ENCODE peak calls at places on chromosomes 3 and 15, in nine cellular contexts. One of them, this sample, is unnamed.

GRCh38 chr3:56889131-56889530 is 87.4 kb upstream of the ARHGEF3 start:
- DNase-seq in transverse colon: no peak
- DNase-seq in foreskin fibroblast: no peak
- DNase-seq in epithelial cell of esophagus: no peak
- DNase-seq in H7: no peak
- DNase-seq in left ventricle myocardium inferior: no peak
- DNase-seq in AG09309: no peak
- DNase-seq in cardiac fibroblast: no peak
- DNase-seq in GM12865: no peak
- DNase-seq in this sample: no peak

GRCh38 chr3:12629560-12629959 is 34.4 kb downstream of the RAF1 start:
- DNase-seq in epithelial cell of esophagus: no peak
- DNase-seq in AG09309: peak
- DNase-seq in foreskin fibroblast: peak
- DNase-seq in H7: no peak
- DNase-seq in left ventricle myocardium inferior: peak
- DNase-seq in transverse colon: no peak
- DNase-seq in cardiac fibroblast: peak
- DNase-seq in GM12865: no peak
- DNase-seq in this sample: no peak

GRCh38 chr3:133857767-133858166 is 37.9 kb downstream of the RAB6B start:
- DNase-seq in cardiac fibroblast: no peak
- DNase-seq in GM12865: no peak
- DNase-seq in epithelial cell of esophagus: no peak
- DNase-seq in left ventricle myocardium inferior: no peak
- DNase-seq in AG09309: no peak
- DNase-seq in transverse colon: no peak
- DNase-seq in foreskin fibroblast: no peak
- DNase-seq in H7: peak
- DNase-seq in this sample: no peak

GRCh38 chr15:92443381-92443780 is 49.7 kb downstream of the ST8SIA2 start:
- DNase-seq in H7: no peak
- DNase-seq in GM12865: no peak
- DNase-seq in foreskin fibroblast: no peak
- DNase-seq in AG09309: no peak
- DNase-seq in transverse colon: no peak
- DNase-seq in epithelial cell of esophagus: no peak
- DNase-seq in left ventricle myocardium inferior: no peak
- DNase-seq in cardiac fibroblast: no peak
- DNase-seq in this sample: no peak

GRCh38 chr15:62124176-62124952 is 40.7 kb downstream of the C2CD4B start:
- DNase-seq in left ventricle myocardium inferior: no peak
- DNase-seq in transverse colon: no peak
- DNase-seq in foreskin fibroblast: no peak
- DNase-seq in epithelial cell of esophagus: peak
- DNase-seq in AG09309: no peak
- DNase-seq in cardiac fibroblast: peak
- DNase-seq in GM12865: peak
- DNase-seq in H7: no peak
- DNase-seq in this sample: no peak

GRCh38 chr3:126418661-126419131 is 24.0 kb downstream of the CFAP100 start:
- DNase-seq in GM12865: no peak
- DNase-seq in cardiac fibroblast: no peak
- DNase-seq in H7: peak
- DNase-seq in foreskin fibroblast: no peak
- DNase-seq in AG09309: no peak
- DNase-seq in left ventricle myocardium inferior: no peak
- DNase-seq in transverse colon: no peak
- DNase-seq in epithelial cell of esophagus: no peak
- DNase-seq in this sample: no peak

GRCh38 chr3:36993326-36994283 is at the start of gene MLH1:
- DNase-seq in left ventricle myocardium inferior: peak
- DNase-seq in GM12865: peak
- DNase-seq in foreskin fibroblast: peak
- DNase-seq in cardiac fibroblast: peak
- DNase-seq in epithelial cell of esophagus: peak
- DNase-seq in H7: peak
- DNase-seq in transverse colon: peak
- DNase-seq in AG09309: peak
- DNase-seq in this sample: peak

GRCh38 chr15:78626611-78627010 is 5.8 kb upstream of the CHRNA3 start:
- DNase-seq in transverse colon: no peak
- DNase-seq in AG09309: no peak
- DNase-seq in left ventricle myocardium inferior: no peak
- DNase-seq in H7: no peak
- DNase-seq in epithelial cell of esophagus: no peak
- DNase-seq in GM12865: no peak
- DNase-seq in foreskin fibroblast: no peak
- DNase-seq in cardiac fibroblast: no peak
- DNase-seq in this sample: no peak

GRCh38 chr15:41205315-41205714 is 25.2 kb downstream of the EXD1 start:
- DNase-seq in left ventricle myocardium inferior: no peak
- DNase-seq in H7: no peak
- DNase-seq in cardiac fibroblast: no peak
- DNase-seq in foreskin fibroblast: peak
- DNase-seq in AG09309: no peak
- DNase-seq in GM12865: no peak
- DNase-seq in transverse colon: no peak
- DNase-seq in epithelial cell of esophagus: no peak
- DNase-seq in this sample: no peak

GRCh38 chr15:32919749-32920414 is 202.1 kb downstream of the GREM1 start:
- DNase-seq in AG09309: peak
- DNase-seq in left ventricle myocardium inferior: no peak
- DNase-seq in cardiac fibroblast: peak
- DNase-seq in foreskin fibroblast: peak
- DNase-seq in transverse colon: no peak
- DNase-seq in epithelial cell of esophagus: no peak
- DNase-seq in GM12865: no peak
- DNase-seq in H7: no peak
- DNase-seq in this sample: peak

GRCh38 chr3:105806361-105806760 is 62.5 kb downstream of the CBLB start:
- DNase-seq in GM12865: peak
- DNase-seq in AG09309: no peak
- DNase-seq in foreskin fibroblast: peak
- DNase-seq in cardiac fibroblast: peak
- DNase-seq in left ventricle myocardium inferior: no peak
- DNase-seq in transverse colon: no peak
- DNase-seq in H7: no peak
- DNase-seq in epithelial cell of esophagus: peak
- DNase-seq in this sample: no peak

GRCh38 chr15:73683624-73684536 is at the start of gene CD276:
- DNase-seq in GM12865: no peak
- DNase-seq in left ventricle myocardium inferior: peak
- DNase-seq in transverse colon: peak
- DNase-seq in foreskin fibroblast: peak
- DNase-seq in AG09309: no peak
- DNase-seq in cardiac fibroblast: peak
- DNase-seq in epithelial cell of esophagus: peak
- DNase-seq in H7: peak
- DNase-seq in this sample: no peak

GRCh38 chr3:105999856-106000255 is 131.0 kb upstream of the CBLB start:
- DNase-seq in epithelial cell of esophagus: no peak
- DNase-seq in AG09309: no peak
- DNase-seq in foreskin fibroblast: no peak
- DNase-seq in H7: no peak
- DNase-seq in GM12865: no peak
- DNase-seq in cardiac fibroblast: no peak
- DNase-seq in transverse colon: no peak
- DNase-seq in left ventricle myocardium inferior: no peak
- DNase-seq in this sample: no peak

GRCh38 chr3:10189557-10190374 is 25.0 kb downstream of the IRAK2 start:
- DNase-seq in cardiac fibroblast: peak
- DNase-seq in left ventricle myocardium inferior: peak
- DNase-seq in H7: no peak
- DNase-seq in AG09309: no peak
- DNase-seq in epithelial cell of esophagus: peak
- DNase-seq in GM12865: peak
- DNase-seq in transverse colon: peak
- DNase-seq in foreskin fibroblast: peak
- DNase-seq in this sample: no peak

GRCh38 chr3:193884011-193884410 is 251.9 kb upstream of the HES1 start:
- DNase-seq in AG09309: no peak
- DNase-seq in transverse colon: no peak
- DNase-seq in foreskin fibroblast: no peak
- DNase-seq in left ventricle myocardium inferior: no peak
- DNase-seq in GM12865: no peak
- DNase-seq in cardiac fibroblast: no peak
- DNase-seq in epithelial cell of esophagus: no peak
- DNase-seq in H7: no peak
- DNase-seq in this sample: no peak

DNA sequence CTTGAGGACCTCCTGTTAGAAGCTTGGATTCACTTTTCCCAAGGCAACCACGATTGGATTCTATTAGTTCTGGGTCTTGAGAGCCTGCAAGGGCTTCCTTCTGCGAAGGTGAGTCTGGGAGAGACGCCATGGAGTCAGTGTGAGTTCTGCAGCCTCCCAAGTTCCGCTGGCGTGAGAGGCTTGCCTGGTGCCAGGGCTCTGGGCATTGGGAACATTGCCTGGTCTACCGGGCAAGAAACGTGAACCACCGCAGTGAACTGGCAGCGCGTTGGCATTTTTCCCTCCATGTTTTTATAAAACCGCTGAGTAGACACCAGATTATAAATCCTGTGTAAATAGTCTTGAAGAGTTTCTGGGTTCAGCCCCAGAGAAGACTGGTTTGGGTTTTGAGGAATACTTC is 160.9 kb downstream of the IGF1R start:
- DNase-seq in H7: no peak
- DNase-seq in GM12865: no peak
- DNase-seq in AG09309: no peak
- DNase-seq in transverse colon: no peak
- DNase-seq in cardiac fibroblast: no peak
- DNase-seq in foreskin fibroblast: no peak
- DNase-seq in left ventricle myocardium inferior: peak
- DNase-seq in epithelial cell of esophagus: no peak
- DNase-seq in this sample: no peak
- H3K4me3 ChIP-seq in H7: no peak
- H3K4me3 ChIP-seq in GM12865: no peak
- H3K4me3 ChIP-seq in AG09309: no peak
- H3K4me3 ChIP-seq in transverse colon: no peak
- H3K4me3 ChIP-seq in cardiac fibroblast: no peak
- H3K4me3 ChIP-seq in foreskin fibroblast: no peak
- H3K4me3 ChIP-seq in left ventricle myocardium inferior: no peak
- H3K4me3 ChIP-seq in epithelial cell of esophagus: no peak
- H3K4me3 ChIP-seq in this sample: no peak

DNA sequence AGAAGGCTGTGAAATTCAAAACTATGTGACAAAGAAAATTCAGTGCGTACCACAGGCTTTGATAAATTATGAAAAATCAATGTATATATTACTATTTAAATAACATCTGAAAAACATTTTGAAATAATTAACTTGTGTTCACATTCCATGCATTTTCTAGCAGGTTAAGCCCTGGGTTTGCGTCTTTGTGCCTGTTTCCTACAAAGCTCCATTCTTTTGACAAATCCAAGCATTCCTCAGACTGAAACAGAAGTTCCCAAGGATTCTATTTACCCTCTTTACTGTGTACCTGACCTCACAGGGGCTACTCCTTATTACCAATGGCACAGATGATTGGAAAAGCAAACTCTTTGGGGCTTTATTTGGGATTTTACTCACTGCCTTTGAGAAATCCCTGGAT is 1.9 kb downstream of the PAQR9 start:
- DNase-seq in H7: no peak
- DNase-seq in epithelial cell of esophagus: no peak
- DNase-seq in transverse colon: no peak
- DNase-seq in AG09309: no peak
- DNase-seq in cardiac fibroblast: no peak
- DNase-seq in foreskin fibroblast: no peak
- DNase-seq in left ventricle myocardium inferior: no peak
- DNase-seq in GM12865: no peak
- DNase-seq in this sample: no peak
- H3K4me3 ChIP-seq in H7: no peak
- H3K4me3 ChIP-seq in epithelial cell of esophagus: no peak
- H3K4me3 ChIP-seq in transverse colon: no peak
- H3K4me3 ChIP-seq in AG09309: no peak
- H3K4me3 ChIP-seq in cardiac fibroblast: no peak
- H3K4me3 ChIP-seq in foreskin fibroblast: no peak
- H3K4me3 ChIP-seq in left ventricle myocardium inferior: peak
- H3K4me3 ChIP-seq in GM12865: no peak
- H3K4me3 ChIP-seq in this sample: no peak

GRCh38 chr15:29115093-29115991 is 154.3 kb downstream of the NSMCE3 start:
- DNase-seq in foreskin fibroblast: no peak
- DNase-seq in cardiac fibroblast: peak
- DNase-seq in H7: peak
- DNase-seq in left ventricle myocardium inferior: no peak
- DNase-seq in AG09309: no peak
- DNase-seq in transverse colon: no peak
- DNase-seq in epithelial cell of esophagus: no peak
- DNase-seq in GM12865: no peak
- DNase-seq in this sample: no peak

GRCh38 chr15:29113336-29114276 is 156.0 kb downstream of the NSMCE3 start:
- DNase-seq in cardiac fibroblast: no peak
- DNase-seq in transverse colon: no peak
- DNase-seq in foreskin fibroblast: no peak
- DNase-seq in left ventricle myocardium inferior: no peak
- DNase-seq in AG09309: no peak
- DNase-seq in GM12865: no peak
- DNase-seq in epithelial cell of esophagus: no peak
- DNase-seq in H7: no peak
- DNase-seq in this sample: no peak

GRCh38 chr15:29114277-29115092 is 155.1 kb downstream of the NSMCE3 start:
- DNase-seq in left ventricle myocardium inferior: no peak
- DNase-seq in H7: peak
- DNase-seq in foreskin fibroblast: no peak
- DNase-seq in epithelial cell of esophagus: no peak
- DNase-seq in transverse colon: no peak
- DNase-seq in GM12865: no peak
- DNase-seq in AG09309: no peak
- DNase-seq in cardiac fibroblast: no peak
- DNase-seq in this sample: no peak

GRCh38 chr15:29117778-29118177 is 151.8 kb downstream of the NSMCE3 start:
- DNase-seq in GM12865: no peak
- DNase-seq in left ventricle myocardium inferior: no peak
- DNase-seq in H7: no peak
- DNase-seq in AG09309: no peak
- DNase-seq in foreskin fibroblast: no peak
- DNase-seq in cardiac fibroblast: no peak
- DNase-seq in epithelial cell of esophagus: no peak
- DNase-seq in transverse colon: no peak
- DNase-seq in this sample: no peak

GRCh38 chr15:29116970-29117700 is 152.5 kb downstream of the NSMCE3 start:
- DNase-seq in left ventricle myocardium inferior: no peak
- DNase-seq in transverse colon: no peak
- DNase-seq in GM12865: no peak
- DNase-seq in H7: no peak
- DNase-seq in AG09309: no peak
- DNase-seq in cardiac fibroblast: no peak
- DNase-seq in epithelial cell of esophagus: no peak
- DNase-seq in foreskin fibroblast: no peak
- DNase-seq in this sample: no peak
- H3K4me3 ChIP-seq in left ventricle myocardium inferior: no peak
- H3K4me3 ChIP-seq in transverse colon: no peak
- H3K4me3 ChIP-seq in GM12865: no peak
- H3K4me3 ChIP-seq in H7: no peak
- H3K4me3 ChIP-seq in AG09309: no peak
- H3K4me3 ChIP-seq in cardiac fibroblast: no peak
- H3K4me3 ChIP-seq in epithelial cell of esophagus: no peak
- H3K4me3 ChIP-seq in foreskin fibroblast: no peak
- H3K4me3 ChIP-seq in this sample: no peak

DNA sequence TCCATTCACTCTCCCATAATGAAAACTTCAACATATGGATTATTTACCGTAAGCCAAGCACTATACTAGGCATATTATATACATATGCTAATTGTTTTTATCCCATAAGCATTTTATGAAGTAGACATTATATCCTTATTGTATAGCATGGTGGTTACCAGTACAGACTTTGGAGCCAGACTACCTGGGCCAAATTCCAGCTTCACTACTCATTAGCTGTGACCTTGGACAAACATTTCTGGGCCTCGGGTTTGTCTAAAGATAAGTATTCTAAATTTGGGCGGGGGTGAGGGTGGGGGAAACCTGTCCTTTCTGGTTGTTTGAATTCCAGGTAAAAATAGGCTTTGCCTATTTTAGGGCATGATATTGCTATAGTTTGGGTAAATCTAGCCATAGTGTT is 66.5 kb upstream of the P2RY1 start:
- DNase-seq in epithelial cell of esophagus: no peak
- DNase-seq in foreskin fibroblast: no peak
- DNase-seq in AG09309: no peak
- DNase-seq in transverse colon: peak
- DNase-seq in H7: no peak
- DNase-seq in cardiac fibroblast: no peak
- DNase-seq in left ventricle myocardium inferior: no peak
- DNase-seq in GM12865: no peak
- DNase-seq in this sample: no peak
- H3K4me3 ChIP-seq in epithelial cell of esophagus: no peak
- H3K4me3 ChIP-seq in foreskin fibroblast: no peak
- H3K4me3 ChIP-seq in AG09309: no peak
- H3K4me3 ChIP-seq in transverse colon: no peak
- H3K4me3 ChIP-seq in H7: no peak
- H3K4me3 ChIP-seq in cardiac fibroblast: no peak
- H3K4me3 ChIP-seq in left ventricle myocardium inferior: no peak
- H3K4me3 ChIP-seq in GM12865: no peak
- H3K4me3 ChIP-seq in this sample: no peak